ENCODE peak calls at places on chromosomes 3 and 15, in six cellular contexts. V is Calu3, T is right atrium auricular region, F is kidney epithelial cell, S is hepatocyte, G is heart right ventricle. N is an unnamed sample.

GRCh38 chr3:167091186-167091585 is 288.9 kb downstream of the ZBBX start:
- DNase-seq in V (no peak), T (no peak), F (no peak), S (no peak), G (no peak), N (no peak)

GRCh38 chr3:182300266-182300665 is 493.0 kb upstream of the ATP11B start:
- DNase-seq in V (no peak), T (no peak), F (no peak), S (no peak), G (no peak), N (no peak)

GRCh38 chr3:170572665-170573253 is 13.1 kb downstream of the SLC7A14 start:
- DNase-seq in V (peak), T (no peak), F (peak), S (peak), G (no peak), N (no peak)

GRCh38 chr15:96336045-96336642 is 5.6 kb downstream of the NR2F2 start:
- DNase-seq in V (no peak), T (no peak), F (no peak), S (no peak), G (no peak), N (no peak)

GRCh38 chr3:65151660-65152059 is 463.9 kb upstream of the ADAMTS9 start:
- DNase-seq in V (no peak), T (no peak), F (no peak), S (no peak), G (no peak), N (no peak)

GRCh38 chr3:38138347-38139190 is at the start of gene MYD88:
- DNase-seq in V (peak), T (peak), F (no peak), S (peak), G (peak), N (peak)

GRCh38 chr3:100155105-100155504 is 40.8 kb upstream of the FILIP1L start:
- DNase-seq in V (no peak), T (no peak), F (no peak), S (no peak), G (no peak), N (no peak)

GRCh38 chr15:47301481-47301880 is 415.8 kb upstream of the SEMA6D start:
- DNase-seq in V (no peak), T (no peak), F (no peak), S (no peak), G (no peak), N (no peak)

GRCh38 chr3:16247282-16248058 is 17.3 kb downstream of the DPH3 start:
- DNase-seq in V (peak), T (peak), F (peak), S (peak), G (peak), N (peak)

GRCh38 chr3:168984872-168985271 is 678.6 kb downstream of the MECOM start:
- DNase-seq in V (no peak), T (no peak), F (no peak), S (no peak), G (no peak), N (no peak)

GRCh38 chr3:147119346-147119745 is 287.0 kb downstream of the ZIC4 start:
- DNase-seq in V (no peak), T (no peak), F (no peak), S (no peak), G (no peak), N (no peak)

GRCh38 chr3:131712662-131713061 is 209.9 kb upstream of the MRPL3 start:
- DNase-seq in V (no peak), T (no peak), F (no peak), S (no peak), G (no peak), N (no peak)

GRCh38 chr3:55189359-55189801 is 261.5 kb upstream of the LRTM1 start:
- DNase-seq in V (no peak), T (no peak), F (no peak), S (peak), G (peak), N (no peak)

GRCh38 chr3:16118396-16118795 is 56.1 kb upstream of the GALNT15 start:
- DNase-seq in V (no peak), T (no peak), F (no peak), S (no peak), G (no peak), N (no peak)

GRCh38 chr3:28989646-28990089 is 291.2 kb upstream of the RBMS3 start:
- DNase-seq in V (no peak), T (no peak), F (no peak), S (no peak), G (no peak), N (no peak)

GRCh38 chr3:126349611-126350501 is 7.4 kb downstream of the KLF15 start:
- DNase-seq in V (no peak), T (no peak), F (no peak), S (no peak), G (no peak), N (peak)

GRCh38 chr15:100772478-100773378 is 106.9 kb upstream of the ALDH1A3 start:
- DNase-seq in V (no peak), T (peak), F (no peak), S (peak), G (no peak), N (no peak)

GRCh38 chr3:195058311-195059005 is 212.5 kb downstream of the XXYLT1 start:
- DNase-seq in V (no peak), T (no peak), F (no peak), S (no peak), G (no peak), N (no peak)
- TF ChIP-seq CTCF in V (no peak), T (no peak), F (no peak), S (no peak), G (no peak), N (no peak)

GRCh38 chr15:44726568-44727461 is 9.5 kb upstream of the TRIM69 start:
- DNase-seq in V (peak), T (peak), F (peak), S (peak), G (peak), N (peak)
- TF ChIP-seq CTCF in V (no peak), T (no peak), F (no peak), S (no peak), G (no peak), N (no peak)

DNA sequence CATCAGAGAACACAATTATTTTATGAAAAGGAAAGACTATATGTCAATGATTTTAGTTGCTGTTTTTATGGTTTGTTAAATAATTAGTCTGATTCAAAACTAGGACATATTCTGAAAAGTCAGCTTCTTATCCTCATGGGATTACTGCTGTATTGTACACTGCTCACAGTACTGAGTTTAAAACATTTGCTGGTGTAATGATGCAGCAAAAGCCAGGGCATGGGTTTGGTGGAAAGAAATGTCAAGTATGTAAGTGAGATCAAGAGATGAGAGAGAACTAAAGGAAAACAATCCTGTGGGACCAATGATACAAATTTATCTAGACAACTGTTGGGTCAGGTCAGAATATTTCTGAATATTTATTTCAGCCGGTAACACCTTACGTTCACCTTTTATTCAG is 210.1 kb upstream of the ARHGEF26 start:
- DNase-seq in V (no peak), T (no peak), F (no peak), S (no peak), G (no peak), N (no peak)
- TF ChIP-seq CTCF in V (no peak), T (no peak), F (no peak), S (no peak), G (no peak), N (no peak)

DNA sequence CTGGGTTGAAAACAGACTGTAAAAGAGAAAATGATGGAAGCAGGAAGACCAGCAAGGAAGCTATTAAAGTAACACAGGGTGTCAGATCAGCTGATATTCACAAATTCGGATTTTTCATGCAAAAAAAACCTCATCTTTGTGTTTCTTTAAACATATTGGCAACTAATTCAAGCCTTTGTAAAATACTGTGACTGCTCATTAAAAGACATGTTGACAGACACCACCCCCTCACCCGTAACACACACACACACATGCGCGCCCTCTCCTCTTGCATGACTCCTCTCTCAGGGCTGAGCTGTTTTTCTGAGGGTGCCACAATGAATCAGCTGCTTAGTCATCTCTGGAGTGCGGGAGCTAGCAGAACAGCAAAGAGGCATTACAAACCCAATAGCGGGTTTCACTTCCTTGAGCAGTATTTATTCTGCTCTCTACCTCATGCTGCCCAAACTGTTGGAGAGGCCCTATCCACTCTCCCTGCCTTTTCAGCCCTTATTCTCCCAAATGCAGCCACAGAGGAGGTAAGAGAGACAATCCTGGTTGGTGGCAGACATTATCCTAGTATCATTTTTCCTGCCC is 35.8 kb upstream of the CCDC80 start:
- DNase-seq in V (peak), T (peak), F (peak), S (peak), G (peak), N (peak)
- TF ChIP-seq CTCF in V (no peak), T (no peak), F (no peak), S (no peak), G (no peak), N (no peak)

GRCh38 chr3:42547401-42547945 is 34.3 kb downstream of the SEC22C start:
- DNase-seq in V (peak), T (peak), F (no peak), S (peak), G (peak), N (peak)

GRCh38 chr3:42549131-42549530 is 32.6 kb downstream of the SEC22C start:
- DNase-seq in V (no peak), T (no peak), F (no peak), S (no peak), G (no peak), N (no peak)

GRCh38 chr3:42544492-42545283 is 37.1 kb downstream of the SEC22C start:
- DNase-seq in V (peak), T (peak), F (no peak), S (peak), G (peak), N (no peak)

GRCh38 chr3:42546691-42547213 is 35.0 kb downstream of the SEC22C start:
- DNase-seq in V (no peak), T (no peak), F (no peak), S (no peak), G (no peak), N (no peak)

GRCh38 chr3:42545284-42545900 is 36.4 kb downstream of the SEC22C start:
- DNase-seq in V (no peak), T (no peak), F (no peak), S (no peak), G (no peak), N (no peak)
- TF ChIP-seq CTCF in V (no peak), T (no peak), F (no peak), S (no peak), G (no peak), N (no peak)

DNA sequence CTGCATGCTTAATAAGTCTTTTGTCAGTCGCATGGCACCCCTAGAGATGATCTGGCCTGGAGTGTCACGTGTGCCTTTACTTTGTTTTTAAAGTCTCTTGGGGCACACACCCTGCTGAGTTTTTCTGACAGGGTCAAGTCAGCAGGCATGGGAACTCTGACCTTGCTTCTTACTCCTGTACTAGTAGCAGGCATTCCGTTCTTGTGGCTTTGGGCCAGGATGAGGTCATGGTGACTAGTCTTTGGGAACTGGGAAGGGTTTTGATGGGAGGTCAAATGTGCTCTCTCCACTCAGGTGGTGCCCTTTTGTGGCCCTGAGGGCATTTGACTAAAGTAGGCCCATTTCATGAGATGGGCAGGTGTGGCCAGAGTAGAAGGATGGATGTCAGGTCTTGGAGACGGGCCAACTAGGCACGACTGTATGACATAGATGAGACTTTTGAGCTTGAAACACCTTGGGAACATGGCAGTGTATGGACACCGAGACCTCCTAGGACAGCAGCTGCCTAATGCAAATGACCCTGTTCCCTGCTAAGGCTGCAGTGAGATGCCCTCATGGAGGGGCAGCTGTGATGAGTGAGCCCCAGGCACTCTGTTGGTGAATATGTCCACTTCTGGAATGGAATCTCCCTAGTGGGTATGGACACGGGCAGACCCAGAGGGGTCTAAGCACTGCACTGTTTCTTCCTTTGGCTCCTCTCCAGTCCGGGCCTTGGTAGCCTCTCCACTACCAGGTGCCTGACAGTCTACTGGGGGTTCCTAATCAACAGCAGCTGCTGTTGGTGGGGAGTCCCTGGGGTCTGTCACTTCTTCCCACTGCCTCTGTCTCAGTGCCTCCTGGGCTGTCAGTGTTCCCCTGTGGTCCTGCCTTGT is 16.4 kb downstream of the SRPRB start:
- DNase-seq in V (peak), T (peak), F (peak), S (peak), G (peak), N (no peak)
- TF ChIP-seq CTCF in V (peak), T (peak), F (peak), S (peak), G (no peak), N (no peak)

GRCh38 chr3:12706504-12707253 is 42.8 kb upstream of the RAF1 start:
- DNase-seq in V (peak), T (peak), F (no peak), S (peak), G (peak), N (peak)
- TF ChIP-seq CTCF in V (peak), T (peak), F (peak), S (peak), G (peak), N (peak)

GRCh38 chr15:33612721-33613304 is 302.0 kb downstream of the RYR3 start:
- DNase-seq in V (no peak), T (no peak), F (no peak), S (no peak), G (no peak), N (no peak)

DNA sequence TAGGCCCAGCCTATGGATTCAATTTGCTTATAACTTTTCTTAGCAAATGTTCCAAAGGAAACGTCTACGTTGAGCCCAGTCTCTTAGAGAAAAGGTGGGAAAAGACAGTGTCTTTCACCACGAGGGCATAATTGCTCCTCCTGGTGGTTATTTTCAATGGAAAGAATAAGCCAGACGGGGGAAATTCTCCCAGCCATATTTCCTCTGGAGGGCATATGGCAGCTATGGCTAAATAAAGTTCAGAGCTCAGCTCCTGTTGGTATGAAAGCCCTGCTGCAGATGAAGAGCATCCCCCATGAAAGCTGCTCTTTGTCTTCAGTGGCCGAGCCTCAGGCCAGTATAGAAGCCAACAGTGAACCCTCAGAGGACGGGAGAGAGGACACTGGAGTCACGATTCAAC is 297.9 kb downstream of the RYR3 start:
- DNase-seq in V (no peak), T (no peak), F (no peak), S (peak), G (no peak), N (no peak)
- TF ChIP-seq CTCF in V (no peak), T (peak), F (peak), S (peak), G (no peak), N (no peak)

GRCh38 chr15:77892335-77892734 is 185.2 kb downstream of the TBC1D2B start:
- DNase-seq in V (no peak), T (no peak), F (no peak), S (no peak), G (no peak), N (no peak)
- TF ChIP-seq CTCF in V (no peak), T (no peak), F (no peak), S (no peak), G (no peak), N (no peak)

DNA sequence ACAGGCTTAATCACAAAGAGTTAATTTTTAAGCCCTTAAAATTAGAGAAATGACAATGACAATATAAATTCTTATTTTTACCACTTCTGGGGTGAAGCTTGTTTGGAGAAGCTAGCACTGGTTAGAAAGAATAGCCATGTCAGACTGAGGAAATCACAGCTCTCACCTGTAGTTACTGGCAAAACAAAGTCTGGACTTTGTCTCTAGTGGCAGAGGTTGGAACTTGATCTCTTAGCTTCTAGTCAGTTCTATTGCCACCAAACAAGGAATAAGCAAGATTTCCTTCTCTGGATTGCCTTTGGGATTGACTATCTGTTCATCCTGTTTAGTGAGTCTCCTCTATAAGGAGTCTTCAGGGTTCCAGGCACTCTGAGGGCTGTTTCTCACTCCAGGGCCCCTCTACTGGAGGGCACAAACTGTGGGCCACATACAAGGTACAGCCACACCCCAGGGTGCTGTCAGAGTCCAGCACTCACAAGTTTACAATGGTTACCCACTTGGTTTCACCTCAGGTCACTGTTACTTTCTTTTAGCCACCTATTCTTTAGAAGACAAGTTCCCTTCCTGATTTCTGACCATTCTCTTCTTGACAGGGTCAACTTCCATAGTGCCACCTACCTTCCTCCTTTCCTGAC is 426.6 kb upstream of the THBS1 start:
- DNase-seq in V (no peak), T (no peak), F (no peak), S (peak), G (no peak), N (no peak)
- TF ChIP-seq CTCF in V (no peak), T (no peak), F (no peak), S (peak), G (no peak), N (no peak)

N was measured in natural killer cell.